ENCODE peak calls at places on chromosomes 4 and X, in five cellular contexts. A is lower lobe of right lung; N is Right ventricle myocardium inferior; I is heart left ventricle; U is CD8-positive, alpha-beta T cell. P is an unnamed sample.

GRCh38 chr4:151688003-151688784 is 72.6 kb downstream of the GATB start:
- DNase-seq in A (no peak), N (peak), I (no peak), U (no peak), P (no peak)

GRCh38 chrX:118345045-118345400 is 883 bp upstream of the WDR44 start:
- DNase-seq in A (no peak), N (no peak), I (no peak), U (no peak), P (no peak)

GRCh38 chr4:40321671-40322131 is 13.4 kb upstream of the CHRNA9 start:
- DNase-seq in A (no peak), N (no peak), I (no peak), U (no peak), P (no peak)

GRCh38 chr4:123256006-123256405 is 140.6 kb upstream of the SPRY1 start:
- DNase-seq in A (no peak), N (no peak), I (no peak), U (no peak), P (no peak)

GRCh38 chr4:36385951-36386561 is 104.6 kb downstream of the DTHD1 start:
- DNase-seq in A (no peak), N (no peak), I (peak), U (peak), P (no peak)

GRCh38 chrX:30913556-30913955 is 24.5 kb upstream of the TAB3 start:
- DNase-seq in A (no peak), N (no peak), I (no peak), U (no peak), P (no peak)

GRCh38 chrX:42149786-42150185 is 226.4 kb upstream of the CASK start:
- DNase-seq in A (no peak), N (no peak), I (no peak), U (no peak), P (no peak)

GRCh38 chr4:162497564-162498167 is 333.9 kb upstream of the FSTL5 start:
- DNase-seq in A (no peak), N (no peak), I (no peak), U (no peak), P (no peak)

GRCh38 chrX:135973025-135973547 is 702 bp downstream of the MMGT1 start:
- DNase-seq in A (no peak), N (no peak), I (no peak), U (no peak), P (peak)

GRCh38 chrX:149490100-149490499 is 15.0 kb downstream of the IDS start:
- DNase-seq in A (no peak), N (no peak), I (no peak), U (no peak), P (no peak)

GRCh38 chr4:73904491-73904890 is 35.3 kb downstream of the CXCL1 start:
- DNase-seq in A (no peak), N (no peak), I (no peak), U (no peak), P (no peak)

GRCh38 chrX:148417934-148418333 is 82.5 kb upstream of the AFF2 start:
- DNase-seq in A (no peak), N (no peak), I (no peak), U (no peak), P (no peak)

GRCh38 chr4:102868153-102868781 is 525 bp upstream of the CISD2 start:
- DNase-seq in A (peak), N (peak), I (peak), U (peak), P (peak)

GRCh38 chr4:184313058-184313709 is 95.5 kb upstream of the ENPP6 start:
- DNase-seq in A (no peak), N (no peak), I (no peak), U (no peak), P (peak)

GRCh38 chr4:6923507-6923906 is 13.9 kb downstream of the TBC1D14 start:
- DNase-seq in A (no peak), N (peak), I (no peak), U (no peak), P (no peak)

GRCh38 chr4:163611172-163611571 is 116.7 kb downstream of the TMA16 start:
- DNase-seq in A (no peak), N (no peak), I (no peak), U (no peak), P (no peak)

GRCh38 chr4:18593297-18594002 is 571.9 kb upstream of the LCORL start:
- DNase-seq in A (no peak), N (no peak), I (peak), U (peak), P (peak)

GRCh38 chr4:10013722-10014121 is 7.6 kb downstream of the SLC2A9 start:
- DNase-seq in A (peak), N (no peak), I (no peak), U (peak), P (peak)

GRCh38 chrX:71096702-71097032 is 1.0 kb downstream of the FOXO4 start:
- DNase-seq in A (no peak), N (no peak), I (no peak), U (no peak), P (no peak)

GRCh38 chrX:55342533-55343501 is 78.1 kb upstream of the PAGE3 start:
- DNase-seq in A (no peak), N (no peak), I (peak), U (peak), P (peak)

GRCh38 chrX:2451456-2452316 is 49.1 kb downstream of the DHRSX start:
- DNase-seq in A (peak), N (no peak), I (no peak), U (no peak), P (no peak)

GRCh38 chrX:151697537-151697936 is 2.3 kb downstream of the PRRG3 start:
- DNase-seq in A (no peak), N (no peak), I (no peak), U (no peak), P (no peak)

GRCh38 chr4:121370729-121371325 is 10.0 kb downstream of the QRFPR start:
- DNase-seq in A (no peak), N (no peak), I (no peak), U (peak), P (peak)

GRCh38 chrX:132488092-132488749 is 617 bp downstream of the MBNL3 start:
- DNase-seq in A (no peak), N (no peak), I (no peak), U (peak), P (no peak)

GRCh38 chr4:3451956-3452355 is 10.2 kb downstream of the HGFAC start:
- DNase-seq in A (no peak), N (no peak), I (no peak), U (no peak), P (no peak)

GRCh38 chr4:113101669-113102068 is 52.2 kb downstream of the ANK2 start:
- DNase-seq in A (no peak), N (no peak), I (no peak), U (no peak), P (no peak)

GRCh38 chr4:3292571-3293409 is at the start of gene RGS12:
- DNase-seq in A (peak), N (peak), I (peak), U (peak), P (peak)

GRCh38 chrX:1534321-1535168 is 2.4 kb downstream of the P2RY8 start:
- DNase-seq in A (no peak), N (no peak), I (no peak), U (peak), P (no peak)

GRCh38 chr4:13627185-13627605 is 330 bp downstream of the BOD1L1 start:
- DNase-seq in A (peak), N (peak), I (peak), U (no peak), P (peak)

GRCh38 chr4:67928547-67928946 is 34.7 kb downstream of the TMPRSS11A start:
- DNase-seq in A (no peak), N (no peak), I (no peak), U (no peak), P (no peak)

GRCh38 chr4:86487738-86488137 is 106.4 kb upstream of the PTPN13 start:
- DNase-seq in A (no peak), N (no peak), I (no peak), U (no peak), P (no peak)

GRCh38 chr4:7109169-7109568 is 41.3 kb upstream of the GRPEL1 start:
- DNase-seq in A (peak), N (peak), I (no peak), U (no peak), P (no peak)

GRCh38 chr4:156521631-156522030 is 450.0 kb downstream of the PDGFC start:
- DNase-seq in A (no peak), N (no peak), I (no peak), U (no peak), P (no peak)

GRCh38 chr4:53122280-53123116 is 243.4 kb downstream of the SCFD2 start:
- DNase-seq in A (no peak), N (no peak), I (no peak), U (no peak), P (no peak)

GRCh38 chrX:2682582-2683177 is 8.4 kb upstream of the CD99 start:
- DNase-seq in A (no peak), N (no peak), I (no peak), U (no peak), P (no peak)

GRCh38 chrX:3370656-3371055 is 24.2 kb upstream of the MXRA5 start:
- DNase-seq in A (no peak), N (no peak), I (no peak), U (no peak), P (no peak)

GRCh38 chr4:8744083-8744805 is 127.4 kb downstream of the HMX1 start:
- DNase-seq in A (peak), N (peak), I (peak), U (no peak), P (no peak)

GRCh38 chr4:110854021-110854678 is 231.3 kb upstream of the PITX2 start:
- DNase-seq in A (no peak), N (no peak), I (no peak), U (no peak), P (peak)